ENCODE peak calls at places on chromosomes 5 and 9, in five cellular contexts. Y is cardiac muscle cell, C is left ventricle myocardium inferior, P is stomach, R is esophagus muscularis mucosa. G is an unnamed sample.

GRCh38 chr5:134566181-134566740 is 40.8 kb downstream of the JADE2 start:
- DNase-seq in R (no peak), Y (no peak), C (no peak), P (no peak), G (no peak)

GRCh38 chr5:14513266-14513665 is 68.3 kb upstream of the OTULINL start:
- DNase-seq in P (no peak), C (no peak), R (no peak), Y (no peak), G (no peak)

GRCh38 chr9:14466429-14466818 is 152.5 kb upstream of the NFIB start:
- DNase-seq in Y (no peak), C (no peak), P (no peak), R (no peak), G (no peak)

GRCh38 chr5:103450333-103451061 is 112.1 kb downstream of the NUDT12 start:
- DNase-seq in R (no peak), C (no peak), Y (no peak), P (no peak), G (no peak)

GRCh38 chr5:120533581-120533980 is 69.5 kb downstream of the PRR16 start:
- DNase-seq in Y (no peak), P (no peak), R (no peak), C (no peak), G (no peak)

GRCh38 chr5:25862276-25862675 is 1176.1 kb downstream of the CDH9 start:
- DNase-seq in C (no peak), Y (no peak), R (no peak), P (no peak), G (no peak)

GRCh38 chr5:150601774-150602345 is 38.6 kb upstream of the SYNPO start:
- DNase-seq in R (no peak), Y (no peak), C (peak; percentile 13), P (no peak), G (peak; percentile 7)

GRCh38 chr5:53001541-53001940 is 12.4 kb downstream of the ITGA2 start:
- DNase-seq in Y (no peak), P (no peak), R (no peak), C (no peak), G (no peak)

GRCh38 chr9:115164511-115164974 is 46.6 kb upstream of the TNC start:
- DNase-seq in Y (no peak), R (no peak), C (no peak), P (no peak), G (no peak)

GRCh38 chr9:34501889-34502425 is 20.8 kb downstream of the ENHO start:
- DNase-seq in P (peak; percentile 61), R (no peak), Y (peak; percentile 59), C (peak; percentile 55), G (peak; percentile 69)

DNA sequence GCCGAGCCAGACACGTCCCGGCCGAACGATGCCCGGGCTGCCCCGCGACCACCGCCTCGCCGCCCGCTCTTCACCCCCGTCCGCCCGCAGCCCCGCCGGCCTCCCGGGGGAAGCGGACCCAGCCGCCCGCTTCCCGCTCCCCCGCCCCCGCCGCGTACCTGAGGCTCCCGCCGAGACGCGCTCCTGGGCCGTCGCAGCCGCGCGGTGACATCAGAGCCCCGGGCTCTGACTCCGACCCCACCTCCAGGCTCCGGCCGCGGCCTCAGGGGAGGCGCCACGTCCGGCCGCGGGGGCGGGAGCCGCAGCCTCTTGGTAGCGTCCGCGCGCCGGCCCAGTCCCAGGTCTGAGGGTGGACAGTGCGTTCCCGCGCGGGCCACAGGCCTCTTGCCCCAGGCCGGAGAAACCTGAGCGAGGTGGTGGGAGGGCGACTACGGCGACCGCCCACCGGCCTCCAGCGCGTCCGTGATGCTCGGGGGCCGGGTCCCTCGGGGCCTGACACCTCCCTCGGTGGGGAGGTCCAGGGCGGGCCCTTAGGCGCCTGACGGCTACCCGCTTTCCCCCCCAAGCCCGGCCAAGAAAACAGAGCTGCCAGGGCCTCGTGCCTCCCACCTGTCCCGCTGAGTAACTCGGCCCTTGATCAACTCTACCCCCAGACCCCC is at the start of gene SHROOM1:
- DNase-seq in C (peak; percentile 69), P (peak; percentile 80), Y (peak; percentile 82), R (no peak), G (no peak)
- H3K4me3 ChIP-seq in C (peak within 1 kb of the TSS; percentile 94), P (peak within 1 kb of the TSS; percentile 78), Y (peak within 1 kb of the TSS; percentile 47), R (peak within 1 kb of the TSS; percentile 78), G (peak within 1 kb of the TSS; percentile 78)

GRCh38 chr5:178117911-178118310 is 4.6 kb downstream of the N4BP3 start:
- DNase-seq in P (no peak), Y (no peak), R (no peak), C (no peak), G (no peak)
- H3K4me3 ChIP-seq in P (no peak overlapping the region), Y (no peak overlapping the region), R (no peak overlapping the region), C (peak overlapping the region; percentile 72), G (no peak overlapping the region)

DNA sequence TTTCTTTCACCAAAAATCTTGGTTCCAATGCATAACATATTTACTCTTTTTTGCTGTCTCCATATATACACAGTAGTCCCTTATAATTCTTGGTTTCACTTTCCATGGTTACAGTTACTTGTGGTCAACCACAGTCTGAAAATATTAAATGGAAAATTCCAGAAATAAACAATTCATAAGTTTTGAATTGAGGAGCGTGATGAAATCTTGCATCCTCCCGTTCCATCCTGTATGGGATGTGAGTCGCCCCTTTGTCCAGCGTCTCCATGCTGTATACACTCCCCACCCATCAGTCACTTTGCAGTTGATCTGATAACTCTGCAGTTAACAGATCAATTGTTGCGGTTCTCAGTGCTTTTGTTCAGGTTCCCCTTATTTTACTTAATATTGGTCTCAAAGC is 11.5 kb upstream of the FAF2 start:
- DNase-seq in C (no peak), R (no peak), P (no peak), Y (no peak), G (no peak)
- H3K4me3 ChIP-seq in C (peak overlapping the region; percentile 15), R (no peak overlapping the region), P (no peak overlapping the region), Y (no peak overlapping the region), G (no peak overlapping the region)

GRCh38 chr5:54148858-54149257 is 161.5 kb downstream of the ARL15 start:
- DNase-seq in P (no peak), Y (no peak), R (no peak), C (no peak), G (no peak)
- H3K4me3 ChIP-seq in P (no peak overlapping the region), Y (no peak overlapping the region), R (no peak overlapping the region), C (no peak overlapping the region), G (no peak overlapping the region)

GRCh38 chr5:136104311-136104975 is 28.2 kb upstream of the SMAD5 start:
- DNase-seq in P (no peak), R (no peak), Y (no peak), C (no peak), G (no peak)
- H3K4me3 ChIP-seq in P (no peak overlapping the region), R (no peak overlapping the region), Y (no peak overlapping the region), C (no peak overlapping the region), G (no peak overlapping the region)